ENCODE peak calls at places on chromosomes 1 and 21, in eight cellular contexts. W, D, J, U, O, G, Y and H are unnamed samples.

GRCh38 chr1:223650465-223650864 is 15.0 kb downstream of the CAPN8 start:
- DNase-seq in W (no peak), D (no peak), J (no peak), U (no peak), O (no peak), G (no peak), Y (no peak), H (no peak)

GRCh38 chr1:111738436-111739221 is 566 bp downstream of the INKA2 start:
- DNase-seq in W (peak), D (peak), J (peak), U (no peak), O (peak), G (peak), Y (peak), H (no peak)

GRCh38 chr21:36156815-36157670 is at the start of gene DOP1B:
- DNase-seq in W (no peak), D (no peak), J (no peak), U (peak), O (peak), G (peak), Y (peak), H (no peak)

GRCh38 chr1:6359568-6360496 is 33.7 kb downstream of the ACOT7 start:
- DNase-seq in W (peak), D (peak), J (no peak), U (no peak), O (no peak), G (peak), Y (no peak), H (no peak)

GRCh38 chr1:154501423-154502065 is 475 bp upstream of the TDRD10 start:
- DNase-seq in W (no peak), D (peak), J (no peak), U (no peak), O (no peak), G (peak), Y (no peak), H (no peak)

GRCh38 chr1:64133036-64133435 is 70.4 kb upstream of the UBE2U start:
- DNase-seq in W (no peak), D (no peak), J (no peak), U (no peak), O (no peak), G (no peak), Y (no peak), H (no peak)

GRCh38 chr1:163071381-163072255 is 2.5 kb downstream of the RGS4 start:
- DNase-seq in W (peak), D (peak), J (peak), U (no peak), O (peak), G (peak), Y (peak), H (no peak)

GRCh38 chr21:35048183-35048601 is 910 bp downstream of the RUNX1 start:
- DNase-seq in W (no peak), D (no peak), J (no peak), U (no peak), O (no peak), G (peak), Y (no peak), H (no peak)

GRCh38 chr1:209560952-209561351 is 22.6 kb upstream of the CAMK1G start:
- DNase-seq in W (no peak), D (no peak), J (no peak), U (no peak), O (no peak), G (no peak), Y (no peak), H (no peak)

GRCh38 chr1:59076612-59077011 is 220.3 kb upstream of the FGGY start:
- DNase-seq in W (no peak), D (no peak), J (no peak), U (no peak), O (no peak), G (peak), Y (no peak), H (no peak)

GRCh38 chr1:159266832-159267231 is 35.3 kb upstream of the FCER1A start:
- DNase-seq in W (no peak), D (no peak), J (no peak), U (no peak), O (no peak), G (no peak), Y (no peak), H (no peak)

GRCh38 chr1:53196485-53197271 is at the start of gene CPT2:
- DNase-seq in W (peak), D (peak), J (peak), U (peak), O (peak), G (peak), Y (peak), H (peak)
- TF ChIP-seq CTCF in W (no peak), D (no peak), J (no peak), U (no peak), O (peak), G (no peak), Y (peak), H (no peak)

GRCh38 chr1:227449051-227449450 is 114.3 kb upstream of the ZNF678 start:
- DNase-seq in W (no peak), D (peak), J (peak), U (no peak), O (no peak), G (peak), Y (no peak), H (no peak)
- TF ChIP-seq CTCF in W (no peak), D (peak), J (peak), U (no peak), O (peak), G (peak), Y (peak), H (peak)

DNA sequence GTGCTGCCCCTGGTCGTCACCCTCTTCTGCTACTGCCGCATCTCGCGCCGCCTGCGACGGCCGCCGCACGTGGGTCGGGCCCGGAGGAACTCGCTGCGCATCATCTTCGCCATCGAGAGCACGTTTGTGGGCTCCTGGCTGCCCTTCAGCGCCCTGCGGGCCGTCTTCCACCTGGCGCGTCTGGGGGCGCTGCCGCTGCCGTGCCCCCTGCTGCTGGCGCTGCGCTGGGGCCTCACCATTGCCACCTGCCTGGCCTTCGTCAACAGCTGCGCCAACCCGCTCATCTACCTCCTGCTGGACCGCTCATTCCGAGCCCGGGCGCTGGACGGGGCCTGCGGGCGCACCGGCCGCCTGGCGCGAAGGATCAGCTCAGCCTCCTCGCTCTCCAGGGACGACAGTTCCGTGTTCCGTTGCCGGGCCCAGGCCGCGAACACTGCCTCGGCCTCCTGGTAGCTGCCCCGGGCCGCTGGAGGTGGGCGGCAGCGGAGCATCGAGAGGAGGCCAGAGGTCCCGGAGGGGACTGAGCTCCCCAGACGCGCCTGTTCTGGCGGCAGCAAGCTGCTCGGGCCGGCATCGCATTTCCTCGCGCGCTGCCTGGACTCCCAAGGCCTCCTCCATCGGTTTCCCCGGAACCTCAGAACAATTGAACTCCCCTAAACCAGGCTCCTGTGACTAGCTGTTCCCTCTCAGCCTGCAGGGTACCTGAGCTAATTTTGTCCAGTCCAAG is 1.1 kb downstream of the GPR25 start:
- DNase-seq in W (no peak), D (no peak), J (no peak), U (no peak), O (peak), G (no peak), Y (no peak), H (no peak)
- TF ChIP-seq CTCF in W (no peak), D (no peak), J (no peak), U (no peak), O (no peak), G (no peak), Y (no peak), H (no peak)

GRCh38 chr1:156908541-156908940 is 11.9 kb upstream of the LRRC71 start:
- DNase-seq in W (no peak), D (no peak), J (no peak), U (no peak), O (no peak), G (no peak), Y (no peak), H (no peak)

GRCh38 chr1:156909671-156910070 is 10.8 kb upstream of the LRRC71 start:
- DNase-seq in W (no peak), D (no peak), J (no peak), U (no peak), O (no peak), G (no peak), Y (no peak), H (no peak)

GRCh38 chr1:156911587-156912298 is 8.7 kb upstream of the LRRC71 start:
- DNase-seq in W (no peak), D (no peak), J (no peak), U (no peak), O (no peak), G (peak), Y (no peak), H (no peak)

GRCh38 chr1:156908955-156909354 is 11.5 kb upstream of the LRRC71 start:
- DNase-seq in W (no peak), D (no peak), J (no peak), U (no peak), O (no peak), G (no peak), Y (no peak), H (no peak)

GRCh38 chr1:156910309-156910782 is 10.1 kb upstream of the LRRC71 start:
- DNase-seq in W (peak), D (peak), J (peak), U (peak), O (no peak), G (peak), Y (no peak), H (peak)
- TF ChIP-seq CTCF in W (peak), D (peak), J (peak), U (peak), O (peak), G (peak), Y (peak), H (peak)

GRCh38 chr1:175376194-175376593 is 183.6 kb upstream of the KIAA0040 start:
- DNase-seq in W (no peak), D (no peak), J (no peak), U (no peak), O (peak), G (peak), Y (no peak), H (no peak)
- TF ChIP-seq CTCF in W (no peak), D (no peak), J (peak), U (no peak), O (peak), G (peak), Y (peak), H (peak)

GRCh38 chr1:15446212-15446611 is 8.0 kb downstream of the CTRC start:
- DNase-seq in W (no peak), D (no peak), J (no peak), U (no peak), O (no peak), G (no peak), Y (no peak), H (no peak)

GRCh38 chr1:15445390-15446122 is 7.3 kb downstream of the CTRC start:
- DNase-seq in W (no peak), D (no peak), J (no peak), U (no peak), O (no peak), G (peak), Y (no peak), H (no peak)

GRCh38 chr1:15442759-15443158 is 4.5 kb downstream of the CTRC start:
- DNase-seq in W (no peak), D (no peak), J (no peak), U (no peak), O (no peak), G (no peak), Y (no peak), H (no peak)

GRCh38 chr1:15443281-15443680 is 5.0 kb downstream of the CTRC start:
- DNase-seq in W (no peak), D (no peak), J (no peak), U (no peak), O (no peak), G (no peak), Y (no peak), H (no peak)

GRCh38 chr1:15444476-15445389 is 6.5 kb downstream of the CTRC start:
- DNase-seq in W (no peak), D (no peak), J (no peak), U (no peak), O (no peak), G (no peak), Y (no peak), H (no peak)
- TF ChIP-seq CTCF in W (no peak), D (no peak), J (no peak), U (no peak), O (no peak), G (no peak), Y (no peak), H (no peak)

GRCh38 chr1:56496861-56497772 is 82.2 kb downstream of the PLPP3 start:
- DNase-seq in W (no peak), D (no peak), J (no peak), U (no peak), O (no peak), G (no peak), Y (no peak), H (no peak)
- TF ChIP-seq CTCF in W (no peak), D (no peak), J (no peak), U (no peak), O (no peak), G (no peak), Y (no peak), H (no peak)

DNA sequence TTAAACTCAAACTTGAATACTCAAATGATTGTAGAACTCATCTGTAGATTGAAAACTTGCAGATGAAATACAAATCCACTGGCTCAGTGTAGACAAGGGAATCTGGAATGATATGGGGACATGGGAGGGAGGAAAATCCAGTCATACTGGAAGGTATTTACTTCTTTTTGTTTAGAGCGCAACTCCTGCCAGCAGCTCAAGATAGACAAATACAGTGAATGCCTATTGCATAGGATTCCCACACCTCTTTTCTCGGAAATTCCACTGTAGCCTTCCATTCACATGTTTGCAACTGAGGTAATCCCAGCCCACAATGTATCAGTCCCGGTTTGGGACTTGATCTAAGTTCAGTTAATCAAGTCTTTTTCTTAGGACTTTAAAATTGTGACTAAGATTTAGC is 311.2 kb downstream of the PTPRC start:
- DNase-seq in W (no peak), D (no peak), J (no peak), U (no peak), O (no peak), G (no peak), Y (no peak), H (no peak)
- TF ChIP-seq CTCF in W (no peak), D (no peak), J (no peak), U (no peak), O (no peak), G (no peak), Y (no peak), H (no peak)